ENCODE peak calls at places on chromosomes 1 and 21, in four cellular contexts. One of them, this sample, is unnamed.
A peak's percentile ranks its signal among the peaks of the same experiment; 100 is the strongest.

GRCh38 chr1:221939598-221939997 is 197.7 kb upstream of the DUSP10 start:
- DNase-seq in DND-41: peak; percentile 85
- DNase-seq in body of pancreas: no peak
- DNase-seq in astrocyte: no peak
- DNase-seq in this sample: no peak

GRCh38 chr1:40849801-40850592 is 12.2 kb downstream of the CITED4 start:
- DNase-seq in body of pancreas: peak; percentile 75
- DNase-seq in astrocyte: no peak
- DNase-seq in DND-41: peak; percentile 73
- DNase-seq in this sample: peak; percentile 80

GRCh38 chr1:158901623-158902022 is 29.7 kb upstream of the PYHIN1 start:
- DNase-seq in DND-41: no peak
- DNase-seq in astrocyte: no peak
- DNase-seq in body of pancreas: no peak
- DNase-seq in this sample: no peak

GRCh38 chr1:226618380-226618779 is 69.8 kb downstream of the STUM start:
- DNase-seq in astrocyte: no peak
- DNase-seq in DND-41: no peak
- DNase-seq in body of pancreas: no peak
- DNase-seq in this sample: no peak

GRCh38 chr1:109906160-109906838 is 4.3 kb upstream of the CSF1 start:
- DNase-seq in body of pancreas: no peak
- DNase-seq in DND-41: peak; percentile 62
- DNase-seq in astrocyte: no peak
- DNase-seq in this sample: no peak

GRCh38 chr1:172909606-172910326 is 141.0 kb downstream of the TNFSF18 start:
- DNase-seq in DND-41: no peak
- DNase-seq in body of pancreas: no peak
- DNase-seq in astrocyte: peak; percentile 99
- DNase-seq in this sample: peak; percentile 57

GRCh38 chr1:220690140-220691038 is at the start of gene C1orf115:
- DNase-seq in body of pancreas: peak; percentile 82
- DNase-seq in DND-41: no peak
- DNase-seq in astrocyte: peak; percentile 3
- DNase-seq in this sample: peak; percentile 70

GRCh38 chr1:153515504-153516394 is 20.0 kb downstream of the S100A6 start:
- DNase-seq in DND-41: no peak
- DNase-seq in body of pancreas: no peak
- DNase-seq in astrocyte: no peak
- DNase-seq in this sample: no peak

GRCh38 chr1:12166834-12167492 is at the start of gene TNFRSF1B:
- DNase-seq in DND-41: peak; percentile 44
- DNase-seq in body of pancreas: peak; percentile 35
- DNase-seq in astrocyte: no peak
- DNase-seq in this sample: peak; percentile 77

GRCh38 chr1:110341146-110341871 is 2.1 kb downstream of the RBM15 start:
- DNase-seq in body of pancreas: no peak
- DNase-seq in DND-41: peak; percentile 13
- DNase-seq in astrocyte: no peak
- DNase-seq in this sample: no peak

GRCh38 chr1:78713249-78713648 is 63.6 kb downstream of the IFI44 start:
- DNase-seq in body of pancreas: no peak
- DNase-seq in DND-41: no peak
- DNase-seq in astrocyte: no peak
- DNase-seq in this sample: no peak

GRCh38 chr1:235357485-235358378 is 9.5 kb upstream of the TBCE start:
- DNase-seq in astrocyte: no peak
- DNase-seq in body of pancreas: no peak
- DNase-seq in DND-41: no peak
- DNase-seq in this sample: no peak

GRCh38 chr1:209430107-209430506 is 153.4 kb upstream of the CAMK1G start:
- DNase-seq in DND-41: no peak
- DNase-seq in body of pancreas: no peak
- DNase-seq in astrocyte: no peak
- DNase-seq in this sample: no peak

GRCh38 chr21:36548866-36549265 is 68.9 kb upstream of the CLDN14 start:
- DNase-seq in astrocyte: no peak
- DNase-seq in DND-41: no peak
- DNase-seq in body of pancreas: no peak
- DNase-seq in this sample: no peak

GRCh38 chr1:180530501-180530900 is 28.1 kb upstream of the ACBD6 start:
- DNase-seq in DND-41: no peak
- DNase-seq in body of pancreas: no peak
- DNase-seq in astrocyte: peak; percentile 93
- DNase-seq in this sample: peak; percentile 74

GRCh38 chr1:150161747-150162581 is 12.2 kb downstream of the PLEKHO1 start:
- DNase-seq in astrocyte: peak; percentile 62
- DNase-seq in body of pancreas: no peak
- DNase-seq in DND-41: peak; percentile 32
- DNase-seq in this sample: peak; percentile 8

GRCh38 chr1:32953495-32953894 is 11.1 kb downstream of the RNF19B start:
- DNase-seq in DND-41: no peak
- DNase-seq in body of pancreas: no peak
- DNase-seq in astrocyte: peak; percentile 81
- DNase-seq in this sample: peak; percentile 25

GRCh38 chr1:116134178-116134773 is 23.1 kb downstream of the MAB21L3 start:
- DNase-seq in body of pancreas: no peak
- DNase-seq in DND-41: no peak
- DNase-seq in astrocyte: no peak
- DNase-seq in this sample: no peak

GRCh38 chr1:33182452-33182851 is 609 bp upstream of the TRIM62 start:
- DNase-seq in astrocyte: peak; percentile 68
- DNase-seq in body of pancreas: no peak
- DNase-seq in DND-41: no peak
- DNase-seq in this sample: peak; percentile 73

GRCh38 chr1:242828199-242828598 is 303.7 kb upstream of the PLD5 start:
- DNase-seq in DND-41: no peak
- DNase-seq in astrocyte: no peak
- DNase-seq in body of pancreas: no peak
- DNase-seq in this sample: no peak

GRCh38 chr21:41564871-41565281 is 56.9 kb upstream of the TMPRSS2 start:
- DNase-seq in body of pancreas: peak; percentile 63
- DNase-seq in DND-41: no peak
- DNase-seq in astrocyte: peak; percentile 58
- DNase-seq in this sample: peak; percentile 79

GRCh38 chr21:31985398-31985797 is 112.6 kb downstream of the HUNK start:
- DNase-seq in body of pancreas: no peak
- DNase-seq in DND-41: no peak
- DNase-seq in astrocyte: no peak
- DNase-seq in this sample: no peak

GRCh38 chr21:31987696-31988095 is 114.9 kb downstream of the HUNK start:
- DNase-seq in body of pancreas: no peak
- DNase-seq in astrocyte: no peak
- DNase-seq in DND-41: no peak
- DNase-seq in this sample: no peak

GRCh38 chr21:31991356-31992331 is 118.8 kb downstream of the HUNK start:
- DNase-seq in DND-41: no peak
- DNase-seq in astrocyte: no peak
- DNase-seq in body of pancreas: no peak
- DNase-seq in this sample: no peak

GRCh38 chr21:31986035-31986856 is 113.4 kb downstream of the HUNK start:
- DNase-seq in DND-41: no peak
- DNase-seq in body of pancreas: no peak
- DNase-seq in astrocyte: no peak
- DNase-seq in this sample: no peak

DNA sequence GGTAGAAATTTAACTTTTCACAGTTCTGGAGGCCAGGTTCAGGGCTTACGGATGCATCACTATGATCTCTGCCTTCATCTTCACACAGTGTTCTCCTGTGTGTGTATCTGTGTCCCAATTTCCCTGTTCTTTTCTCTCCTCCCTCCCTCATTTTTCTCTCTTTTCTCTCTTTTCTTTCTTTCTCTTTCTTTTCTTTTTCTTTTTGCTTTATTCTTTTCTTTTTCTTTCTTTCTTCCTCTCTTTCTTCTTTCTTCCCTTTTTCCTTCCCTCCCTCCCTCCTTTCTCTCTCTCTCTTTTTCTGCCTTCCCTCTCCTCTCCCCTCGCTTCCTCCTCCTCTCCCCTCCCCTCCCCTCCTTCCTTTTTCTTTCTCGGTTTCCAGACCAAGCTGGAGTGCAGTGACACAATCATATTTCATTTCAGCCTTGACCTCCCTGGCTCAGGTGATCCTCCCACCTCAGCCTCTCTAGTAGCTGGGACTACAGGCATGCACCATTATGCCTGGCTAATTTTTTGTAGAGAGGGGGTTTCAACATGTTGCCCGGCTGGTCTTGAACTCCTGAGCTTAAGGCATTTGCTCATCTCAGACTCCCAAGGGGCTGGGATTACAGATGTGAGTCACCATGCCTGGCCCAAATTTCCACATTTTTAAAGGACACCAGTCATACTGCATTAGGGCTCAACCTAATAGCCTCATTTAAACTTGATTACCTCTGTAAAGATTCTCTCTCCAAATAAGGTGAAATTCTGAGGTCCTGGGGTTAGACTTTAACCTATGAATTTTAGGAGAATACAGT is 115.9 kb downstream of the HUNK start:
- DNase-seq in astrocyte: no peak
- DNase-seq in body of pancreas: no peak
- DNase-seq in DND-41: no peak
- DNase-seq in this sample: peak; percentile 27
- H3K4me3 ChIP-seq in astrocyte: no peak overlapping the region
- H3K4me3 ChIP-seq in body of pancreas: no peak overlapping the region
- H3K4me3 ChIP-seq in DND-41: no peak overlapping the region
- H3K4me3 ChIP-seq in this sample: no peak overlapping the region

DNA sequence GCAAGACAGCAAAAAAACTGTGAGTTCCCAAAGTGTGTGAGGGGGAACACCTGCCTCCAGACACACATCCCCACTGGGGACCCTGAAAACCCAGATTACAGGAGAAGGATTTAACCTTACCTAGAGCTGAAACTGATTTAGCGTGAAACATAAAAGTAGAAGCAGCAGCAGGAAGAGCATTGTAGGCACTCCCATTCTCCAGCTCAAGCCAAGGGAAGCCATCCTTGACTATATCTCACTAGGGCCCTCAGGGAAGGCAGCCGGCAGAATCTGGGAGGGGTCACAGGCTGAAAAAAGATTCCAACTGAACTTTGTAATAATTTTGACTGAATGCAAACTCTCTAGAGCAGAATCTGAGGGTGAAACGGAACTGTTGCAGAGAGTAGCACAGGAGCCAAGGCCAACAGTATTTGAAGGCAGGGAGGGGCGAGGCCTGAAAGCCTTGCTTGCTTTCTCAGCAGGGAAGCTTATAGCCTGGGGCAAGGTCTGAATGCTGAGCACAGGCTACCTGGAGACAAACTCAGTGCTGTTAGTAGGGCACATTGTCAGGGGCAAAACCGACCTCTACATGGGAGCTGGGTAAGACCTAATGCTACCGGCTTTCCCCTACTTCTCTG is 180.7 kb downstream of the COL24A1 start:
- DNase-seq in DND-41: no peak
- DNase-seq in body of pancreas: no peak
- DNase-seq in astrocyte: no peak
- DNase-seq in this sample: no peak
- H3K4me3 ChIP-seq in DND-41: no peak overlapping the region
- H3K4me3 ChIP-seq in body of pancreas: no peak overlapping the region
- H3K4me3 ChIP-seq in astrocyte: no peak overlapping the region
- H3K4me3 ChIP-seq in this sample: peak overlapping the region; percentile 46

GRCh38 chr1:216740334-216740733 is 17.1 kb upstream of the ESRRG start:
- DNase-seq in body of pancreas: no peak
- DNase-seq in astrocyte: no peak
- DNase-seq in DND-41: no peak
- DNase-seq in this sample: no peak

GRCh38 chr1:216742625-216743024 is 19.4 kb upstream of the ESRRG start:
- DNase-seq in DND-41: no peak
- DNase-seq in body of pancreas: no peak
- DNase-seq in astrocyte: no peak
- DNase-seq in this sample: peak; percentile 67

GRCh38 chr1:216739771-216740170 is 16.5 kb upstream of the ESRRG start:
- DNase-seq in DND-41: no peak
- DNase-seq in astrocyte: no peak
- DNase-seq in body of pancreas: no peak
- DNase-seq in this sample: no peak
- H3K4me3 ChIP-seq in DND-41: no peak overlapping the region
- H3K4me3 ChIP-seq in astrocyte: no peak overlapping the region
- H3K4me3 ChIP-seq in body of pancreas: no peak overlapping the region
- H3K4me3 ChIP-seq in this sample: no peak overlapping the region

DNA sequence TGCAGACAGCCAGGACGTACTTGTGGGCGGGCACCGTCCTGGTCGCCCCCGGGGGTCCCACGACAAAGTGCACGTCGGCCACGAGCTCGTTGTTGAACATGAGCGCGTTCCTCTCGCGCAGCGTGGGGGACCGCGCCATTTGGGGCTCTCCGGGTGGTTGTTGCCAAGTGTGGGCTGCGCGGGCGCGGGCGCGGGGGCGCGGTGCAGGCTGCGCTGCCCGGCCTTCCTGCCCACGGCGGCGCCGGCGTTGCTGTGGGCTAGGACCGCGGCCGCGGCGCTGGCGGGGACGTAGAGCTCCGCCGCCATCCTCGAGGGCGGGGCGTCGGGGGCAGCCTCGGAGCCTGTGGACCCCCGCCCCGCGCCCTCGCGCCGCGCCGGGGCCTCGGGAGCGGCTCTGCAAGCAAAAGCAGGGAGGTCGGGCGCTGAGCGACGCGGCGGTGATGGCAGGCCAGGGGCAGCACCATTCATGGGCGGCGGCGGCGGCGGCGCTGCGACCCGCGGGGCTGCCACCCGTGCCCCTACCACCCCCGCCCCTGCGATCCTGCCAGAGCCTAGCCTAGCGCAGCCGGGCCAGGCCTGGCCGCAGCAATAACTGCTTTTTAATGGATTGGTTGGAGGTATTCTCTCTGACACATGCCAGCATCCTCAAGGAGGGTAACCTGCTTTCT is 10.4 kb downstream of the CNR2 start:
- DNase-seq in DND-41: no peak
- DNase-seq in body of pancreas: no peak
- DNase-seq in astrocyte: no peak
- DNase-seq in this sample: peak; percentile 15
- H3K4me3 ChIP-seq in DND-41: no peak overlapping the region
- H3K4me3 ChIP-seq in body of pancreas: no peak overlapping the region
- H3K4me3 ChIP-seq in astrocyte: peak overlapping the region; percentile 28
- H3K4me3 ChIP-seq in this sample: peak overlapping the region; percentile 17